ENCODE peak calls at places on chromosomes 13 and 19, in seven cellular contexts. One of them, this sample, is unnamed.

GRCh38 chr19:3683866-3684816 is 16.1 kb downstream of the PIP5K1C start:
- DNase-seq in stromal cell of bone marrow: no peak
- DNase-seq in HuH-7.5: no peak
- DNase-seq in bronchial epithelial cell: no peak
- DNase-seq in SHP77: no peak
- DNase-seq in CD8-positive, alpha-beta memory T cell: no peak
- DNase-seq in hepatic stellate cell: no peak
- DNase-seq in this sample: no peak

GRCh38 chr13:47679391-47679790 is 321.7 kb downstream of the SUCLA2 start:
- DNase-seq in stromal cell of bone marrow: no peak
- DNase-seq in HuH-7.5: no peak
- DNase-seq in bronchial epithelial cell: peak
- DNase-seq in SHP77: no peak
- DNase-seq in CD8-positive, alpha-beta memory T cell: no peak
- DNase-seq in hepatic stellate cell: peak
- DNase-seq in this sample: no peak

GRCh38 chr19:53532362-53532761 is 5.6 kb upstream of the ZNF331 start:
- DNase-seq in stromal cell of bone marrow: no peak
- DNase-seq in HuH-7.5: no peak
- DNase-seq in bronchial epithelial cell: no peak
- DNase-seq in SHP77: no peak
- DNase-seq in CD8-positive, alpha-beta memory T cell: no peak
- DNase-seq in hepatic stellate cell: no peak
- DNase-seq in this sample: no peak

GRCh38 chr13:107342747-107343146 is 774.8 kb upstream of the ARGLU1 start:
- DNase-seq in stromal cell of bone marrow: no peak
- DNase-seq in HuH-7.5: no peak
- DNase-seq in bronchial epithelial cell: no peak
- DNase-seq in SHP77: no peak
- DNase-seq in CD8-positive, alpha-beta memory T cell: no peak
- DNase-seq in hepatic stellate cell: no peak
- DNase-seq in this sample: no peak

GRCh38 chr19:49716154-49716553 is 25.2 kb downstream of the CPT1C start:
- DNase-seq in stromal cell of bone marrow: no peak
- DNase-seq in HuH-7.5: no peak
- DNase-seq in bronchial epithelial cell: no peak
- DNase-seq in SHP77: no peak
- DNase-seq in CD8-positive, alpha-beta memory T cell: no peak
- DNase-seq in hepatic stellate cell: no peak
- DNase-seq in this sample: no peak

GRCh38 chr13:114161644-114162532 is 17.2 kb upstream of the CFAP97D2 start:
- DNase-seq in stromal cell of bone marrow: no peak
- DNase-seq in HuH-7.5: peak
- DNase-seq in bronchial epithelial cell: peak
- DNase-seq in SHP77: peak
- DNase-seq in CD8-positive, alpha-beta memory T cell: no peak
- DNase-seq in hepatic stellate cell: peak
- DNase-seq in this sample: no peak

GRCh38 chr19:1081301-1082164 is 13.6 kb downstream of the POLR2E start:
- DNase-seq in stromal cell of bone marrow: no peak
- DNase-seq in HuH-7.5: no peak
- DNase-seq in bronchial epithelial cell: no peak
- DNase-seq in SHP77: no peak
- DNase-seq in CD8-positive, alpha-beta memory T cell: peak
- DNase-seq in hepatic stellate cell: no peak
- DNase-seq in this sample: no peak

GRCh38 chr19:7637374-7638256 is 705 bp downstream of the STXBP2 start:
- DNase-seq in stromal cell of bone marrow: no peak
- DNase-seq in HuH-7.5: no peak
- DNase-seq in bronchial epithelial cell: no peak
- DNase-seq in SHP77: no peak
- DNase-seq in CD8-positive, alpha-beta memory T cell: no peak
- DNase-seq in hepatic stellate cell: peak
- DNase-seq in this sample: no peak

GRCh38 chr19:30223866-30224688 is 148.1 kb upstream of the ZNF536 start:
- DNase-seq in stromal cell of bone marrow: no peak
- DNase-seq in HuH-7.5: no peak
- DNase-seq in bronchial epithelial cell: no peak
- DNase-seq in SHP77: no peak
- DNase-seq in CD8-positive, alpha-beta memory T cell: no peak
- DNase-seq in hepatic stellate cell: no peak
- DNase-seq in this sample: no peak